ENCODE peak calls at places on chromosomes 3 and 15, in ten cellular contexts. D, B, O, L, F, K, G, T, A and Y are unnamed samples.

GRCh38 chr15:85673326-85673725 is 121.4 kb downstream of the KLHL25 start:
- DNase-seq in D (no peak), B (no peak), O (no peak), L (no peak), F (no peak), K (no peak), G (no peak), T (no peak), A (no peak), Y (no peak)

GRCh38 chr3:58965870-58966269 is 84.0 kb downstream of the CFAP20DC start:
- DNase-seq in D (no peak), B (peak; percentile 7), O (no peak), L (peak; percentile 59), F (no peak), K (no peak), G (no peak), T (no peak), A (no peak), Y (no peak)

GRCh38 chr15:81288040-81288439 is 35.9 kb downstream of the STARD5 start:
- DNase-seq in D (no peak), B (no peak), O (no peak), L (no peak), F (no peak), K (no peak), G (no peak), T (no peak), A (no peak), Y (no peak)

GRCh38 chr3:134427400-134428111 is 53.3 kb upstream of the AMOTL2 start:
- DNase-seq in D (peak; percentile 99), B (peak; percentile 100), O (no peak), L (peak; percentile 97), F (peak; percentile 91), K (no peak), G (no peak), T (no peak), A (no peak), Y (no peak)

GRCh38 chr15:72176155-72176554 is 21.4 kb downstream of the GRAMD2A start:
- DNase-seq in D (no peak), B (no peak), O (no peak), L (no peak), F (no peak), K (no peak), G (no peak), T (no peak), A (no peak), Y (no peak)

GRCh38 chr15:37907136-37907535 is 27.3 kb upstream of the TMCO5A start:
- DNase-seq in D (peak; percentile 13), B (peak; percentile 42), O (no peak), L (no peak), F (peak; percentile 30), K (no peak), G (no peak), T (no peak), A (no peak), Y (no peak)

GRCh38 chr3:158160958-158161357 is 51.1 kb downstream of the RSRC1 start:
- DNase-seq in D (peak; percentile 15), B (peak; percentile 86), O (no peak), L (peak; percentile 86), F (peak; percentile 53), K (no peak), G (no peak), T (no peak), A (no peak), Y (no peak)

GRCh38 chr3:76083992-76084391 is 298.6 kb upstream of the ZNF717 start:
- DNase-seq in D (no peak), B (no peak), O (no peak), L (no peak), F (peak; percentile 0), K (no peak), G (no peak), T (no peak), A (no peak), Y (no peak)

GRCh38 chr15:36791849-36792618 is 212.6 kb downstream of the CDIN1 start:
- DNase-seq in D (no peak), B (no peak), O (no peak), L (no peak), F (no peak), K (no peak), G (no peak), T (no peak), A (no peak), Y (no peak)

GRCh38 chr3:197542741-197543454 is 12.9 kb downstream of the BDH1 start:
- DNase-seq in D (no peak), B (no peak), O (no peak), L (no peak), F (no peak), K (no peak), G (no peak), T (no peak), A (no peak), Y (no peak)